ENCODE peak calls at places on chromosomes 13 and 19, in five cellular contexts. S is bronchial epithelial cell; P is Panc1; D is AG04449; U is CD4-positive, alpha-beta T cell. H is an unnamed sample.

GRCh38 chr19:53908106-53908932 is 759 bp upstream of the CACNG7 start:
- DNase-seq in P (no peak), S (peak; percentile 19), U (peak; percentile 9), D (no peak), H (peak; percentile 70)

GRCh38 chr13:102914629-102914935 is 68.8 kb downstream of the ERCC5 start:
- DNase-seq in P (no peak), U (no peak), D (no peak), S (no peak), H (no peak)

GRCh38 chr19:56310462-56310861 is 4.2 kb downstream of the ZSCAN5A start:
- DNase-seq in S (no peak), D (no peak), U (no peak), P (no peak), H (no peak)

GRCh38 chr19:17868669-17869068 is 3.1 kb upstream of the SLC5A5 start:
- DNase-seq in D (no peak), U (no peak), P (no peak), S (no peak), H (no peak)

GRCh38 chr13:71067164-71067815 is 799.7 kb downstream of the DACH1 start:
- DNase-seq in S (no peak), P (no peak), D (no peak), U (no peak), H (no peak)

GRCh38 chr19:49678970-49679831 is 2.1 kb downstream of the PRMT1 start:
- DNase-seq in P (no peak), U (no peak), D (no peak), S (no peak), H (no peak)

GRCh38 chr13:51044023-51044665 is 66.9 kb downstream of the C13orf42 start:
- DNase-seq in U (no peak), D (no peak), P (no peak), S (no peak), H (no peak)

GRCh38 chr13:42078113-42078769 is 29.8 kb downstream of the DGKH start:
- DNase-seq in D (no peak), P (no peak), S (no peak), U (no peak), H (peak; percentile 13)

GRCh38 chr19:38234615-38235014 is 10.6 kb upstream of the DPF1 start:
- DNase-seq in D (no peak), P (no peak), S (no peak), U (no peak), H (no peak)

GRCh38 chr19:38386968-38387549 is 775 bp downstream of the GGN start:
- DNase-seq in U (no peak), P (no peak), S (no peak), D (no peak), H (no peak)

GRCh38 chr13:23792680-23793079 is 96.5 kb downstream of the MIPEP start:
- DNase-seq in P (no peak), D (no peak), U (no peak), S (no peak), H (no peak)

GRCh38 chr13:36431204-36432105 is 840 bp upstream of the CCNA1 start:
- DNase-seq in D (no peak), P (no peak), S (no peak), U (no peak), H (peak; percentile 41)

GRCh38 chr19:39130337-39131254 is 5.0 kb downstream of the PAK4 start:
- DNase-seq in S (no peak), D (no peak), P (no peak), U (no peak), H (no peak)

GRCh38 chr19:43950834-43951626 is at the start of gene ZNF221:
- DNase-seq in S (peak; percentile 94), D (peak; percentile 95), U (peak; percentile 33), P (peak; percentile 81), H (peak; percentile 82)

GRCh38 chr13:80274643-80275042 is 66.3 kb downstream of the SPRY2 start:
- DNase-seq in P (no peak), D (no peak), S (peak; percentile 49), U (no peak), H (no peak)

GRCh38 chr13:48653074-48654054 is at the start of gene CYSLTR2:
- DNase-seq in D (no peak), U (no peak), S (no peak), P (no peak), H (no peak)

GRCh38 chr13:98462241-98462882 is 114.5 kb downstream of the STK24 start:
- DNase-seq in U (no peak), S (no peak), D (no peak), P (no peak), H (no peak)

GRCh38 chr19:21202865-21203494 is 61.1 kb downstream of the ZNF431 start:
- DNase-seq in P (peak; percentile 22), D (no peak), U (no peak), S (peak; percentile 37), H (peak; percentile 3)

DNA sequence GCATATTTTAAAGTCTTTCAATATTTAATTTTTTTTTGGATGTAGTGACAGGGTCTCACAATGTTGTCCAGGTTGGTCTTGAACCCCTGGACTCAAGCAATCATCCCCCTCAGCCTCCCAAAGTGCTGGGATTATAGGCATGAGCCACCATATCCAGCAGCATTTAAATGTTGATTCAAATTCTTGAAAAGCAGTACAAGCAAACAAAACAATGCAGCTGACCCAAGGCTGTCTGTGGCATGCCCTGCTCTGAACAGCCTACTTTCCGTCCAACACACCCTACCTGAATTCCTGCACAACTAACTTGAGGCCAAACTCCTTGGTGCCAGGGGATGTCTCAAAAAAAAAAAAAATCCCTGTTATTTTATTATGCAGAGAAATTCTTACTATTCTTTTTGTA is 23.0 kb downstream of the NEK5 start:
- DNase-seq in P (no peak), D (no peak), S (no peak), U (no peak), H (no peak)
- TF ChIP-seq CTCF in P (no peak), D (no peak), S (no peak), U (no peak), H (no peak)

DNA sequence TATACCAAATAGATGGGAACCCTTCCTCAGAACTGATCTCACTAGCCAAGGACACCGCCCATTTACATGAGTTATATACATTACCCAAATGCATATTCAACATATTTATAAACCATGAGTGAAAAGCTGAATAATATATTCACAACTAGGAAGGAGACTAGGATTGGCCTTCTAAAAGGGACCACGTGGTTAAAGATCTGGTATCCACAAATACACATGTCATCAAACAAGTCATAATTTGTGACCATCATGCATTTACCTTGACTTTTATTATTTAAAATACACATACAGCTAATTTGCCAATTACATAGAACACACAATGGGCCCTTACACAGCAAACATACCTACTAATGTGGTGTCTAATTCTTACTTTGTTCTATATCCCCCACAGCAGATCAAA is 49.2 kb downstream of the ENOX1 start:
- DNase-seq in P (no peak), S (no peak), D (no peak), U (no peak), H (no peak)
- TF ChIP-seq CTCF in P (no peak), S (no peak), D (no peak), U (no peak), H (no peak)

GRCh38 chr19:28387507-28387906 is 825.4 kb downstream of the UQCRFS1 start:
- DNase-seq in S (no peak), U (no peak), D (no peak), P (no peak), H (no peak)
- TF ChIP-seq CTCF in S (no peak), U (no peak), D (no peak), P (no peak), H (no peak)

DNA sequence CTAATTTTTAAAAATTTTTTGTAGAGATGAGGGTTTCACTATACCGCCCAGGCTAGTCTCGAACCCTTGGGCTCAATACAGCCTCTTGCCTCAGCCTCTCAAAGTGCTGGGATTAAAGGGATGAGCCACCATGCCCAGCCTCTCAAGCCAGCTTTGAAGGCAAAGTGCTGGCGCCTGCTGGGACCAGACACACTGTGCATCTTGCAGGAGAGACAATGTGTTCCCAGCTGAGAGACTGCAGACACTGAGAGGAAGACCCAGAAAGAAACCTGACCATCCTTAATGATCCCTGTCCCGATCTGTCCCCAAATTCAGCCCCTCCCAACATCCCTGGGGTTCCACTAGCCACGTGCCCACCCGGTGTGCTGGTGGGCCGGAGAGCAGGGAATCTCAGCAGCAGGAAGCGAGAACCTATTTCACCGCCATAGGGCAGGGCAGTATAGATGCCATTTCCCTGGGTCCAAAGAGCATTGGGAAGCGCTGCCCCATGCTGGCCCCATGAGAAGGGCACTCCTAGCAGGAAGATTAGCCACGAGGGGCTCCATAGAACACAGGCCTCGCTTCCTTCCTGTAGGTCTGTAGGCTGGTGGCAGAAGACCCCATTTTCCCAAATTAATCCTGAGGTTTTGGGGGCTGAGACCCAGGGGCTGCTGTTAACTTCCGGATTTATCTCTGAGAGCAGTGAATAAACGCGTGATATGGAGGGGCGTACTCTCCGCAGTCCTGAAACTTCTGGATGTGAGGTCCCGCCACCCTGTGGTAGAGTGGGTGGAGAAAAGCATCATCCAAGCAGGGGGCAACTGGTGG is 968 bp downstream of the RAVER1 start:
- DNase-seq in U (no peak), D (no peak), P (no peak), S (no peak), H (no peak)
- TF ChIP-seq CTCF in U (no peak), D (no peak), P (no peak), S (peak; percentile 14), H (no peak)

GRCh38 chr19:11363881-11364280 is 8.6 kb downstream of the PLPPR2 start:
- DNase-seq in D (no peak), P (no peak), U (no peak), S (no peak), H (no peak)

GRCh38 chr19:11364296-11364904 is 9.2 kb downstream of the PLPPR2 start:
- DNase-seq in D (no peak), S (no peak), U (no peak), P (no peak), H (no peak)

GRCh38 chr19:11361771-11362731 is 6.8 kb downstream of the PLPPR2 start:
- DNase-seq in P (no peak), S (no peak), U (no peak), D (no peak), H (no peak)

GRCh38 chr19:11359421-11359820 is 4.2 kb downstream of the PLPPR2 start:
- DNase-seq in D (no peak), P (no peak), S (no peak), U (no peak), H (no peak)

DNA sequence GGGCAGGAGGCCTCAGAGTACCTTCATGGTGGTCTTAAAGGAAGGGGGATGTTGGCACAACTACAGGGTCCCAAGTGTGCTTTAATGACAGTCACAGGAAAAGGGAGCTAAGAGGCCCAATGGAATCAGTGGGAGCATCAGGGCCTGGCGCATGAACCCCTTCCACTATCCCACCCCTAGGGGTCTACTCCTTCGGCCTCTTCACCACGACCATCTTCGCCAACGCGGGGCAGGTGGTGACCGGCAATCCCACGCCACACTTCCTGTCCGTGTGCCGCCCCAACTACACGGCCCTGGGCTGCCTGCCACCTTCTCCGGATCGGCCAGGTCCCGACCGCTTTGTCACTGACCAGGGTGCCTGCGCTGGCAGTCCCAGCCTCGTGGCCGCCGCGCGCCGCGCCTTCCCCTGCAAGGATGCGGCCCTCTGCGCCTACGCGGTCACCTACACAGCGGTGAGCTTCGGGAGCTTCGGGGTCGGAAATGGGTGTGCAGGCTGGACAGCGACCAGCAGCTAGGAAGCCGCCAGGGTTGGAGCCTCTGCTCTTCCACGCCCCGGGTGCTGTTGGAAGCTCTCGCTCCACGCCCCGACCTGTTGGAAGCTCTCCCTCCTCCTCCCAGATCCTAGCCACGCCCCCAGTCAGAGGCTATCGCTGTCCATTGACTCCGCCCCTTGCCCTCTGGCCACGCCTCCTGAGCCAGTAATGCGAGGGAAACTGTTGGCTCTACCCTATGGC is 6.0 kb downstream of the PLPPR2 start:
- DNase-seq in D (no peak), S (peak; percentile 45), U (no peak), P (no peak), H (peak; percentile 99)
- TF ChIP-seq CTCF in D (no peak), S (no peak), U (no peak), P (no peak), H (no peak)

H was measured in nephron progenitor cell.